ENCODE peak calls at places on chromosomes 1 and 21, in four cellular contexts. C is tibial nerve, P is IMR-90, B is caudate nucleus. L is an unnamed sample.

GRCh38 chr1:109762821-109763645 is 690 bp downstream of the EPS8L3 start:
- DNase-seq in C (no peak), P (peak), B (no peak), L (no peak)

GRCh38 chr1:119816407-119816806 is 5.1 kb upstream of the REG4 start:
- DNase-seq in C (no peak), P (peak), B (no peak), L (no peak)

GRCh38 chr1:1063945-1064831 is 9.9 kb downstream of the RNF223 start:
- DNase-seq in C (no peak), P (peak), B (no peak), L (peak)

GRCh38 chr1:7298749-7299151 is 472.3 kb upstream of the VAMP3 start:
- DNase-seq in C (no peak), P (peak), B (no peak), L (no peak)

GRCh38 chr1:163275222-163275621 is 46.5 kb upstream of the NUF2 start:
- DNase-seq in C (no peak), P (peak), B (no peak), L (no peak)

GRCh38 chr1:154611150-154611865 is 3.3 kb upstream of the ADAR start:
- DNase-seq in C (no peak), P (no peak), B (no peak), L (no peak)

GRCh38 chr1:211490821-211491415 is 1.0 kb downstream of the RD3 start:
- DNase-seq in C (no peak), P (no peak), B (no peak), L (no peak)

GRCh38 chr1:109539676-109540075 is at the start of gene GPR61:
- DNase-seq in C (no peak), P (no peak), B (peak), L (no peak)

GRCh38 chr1:171476829-171477228 is 8.5 kb upstream of the PRRC2C start:
- DNase-seq in C (no peak), P (no peak), B (no peak), L (no peak)

GRCh38 chr1:170893655-170894297 is 41.6 kb upstream of the MROH9 start:
- DNase-seq in C (no peak), P (no peak), B (no peak), L (no peak)

GRCh38 chr1:4684849-4685248 is 30.4 kb downstream of the AJAP1 start:
- DNase-seq in C (no peak), P (no peak), B (no peak), L (no peak)

GRCh38 chr21:44273046-44273445 is 11.3 kb upstream of the DNMT3L start:
- DNase-seq in C (no peak), P (no peak), B (no peak), L (no peak)

GRCh38 chr1:179866616-179867015 is 11.0 kb downstream of the TOR1AIP2 start:
- DNase-seq in C (no peak), P (no peak), B (no peak), L (no peak)

GRCh38 chr1:64877151-64877550 is 89.2 kb downstream of the JAK1 start:
- DNase-seq in C (no peak), P (no peak), B (no peak), L (peak)

GRCh38 chr1:941588-942383 is 17.3 kb downstream of the NOC2L start:
- DNase-seq in C (no peak), P (peak), B (no peak), L (no peak)

GRCh38 chr1:119791377-119791776 is 19.9 kb downstream of the REG4 start:
- DNase-seq in C (no peak), P (no peak), B (no peak), L (no peak)

GRCh38 chr1:24714859-24715520 is 30.3 kb upstream of the CLIC4 start:
- DNase-seq in C (peak), P (peak), B (peak), L (no peak)

GRCh38 chr1:209883341-209883971 is 54.6 kb upstream of the SYT14 start:
- DNase-seq in C (no peak), P (peak), B (no peak), L (no peak)

GRCh38 chr1:94259635-94260289 is 22.4 kb upstream of the ARHGAP29 start:
- DNase-seq in C (no peak), P (peak), B (no peak), L (no peak)

GRCh38 chr1:202135221-202135721 is 9.3 kb downstream of the ARL8A start:
- DNase-seq in C (no peak), P (peak), B (peak), L (no peak)

GRCh38 chr21:44639331-44639655 is 2.1 kb downstream of the KRTAP10-10 start:
- DNase-seq in C (no peak), P (no peak), B (no peak), L (no peak)

GRCh38 chr1:219038398-219038797 is 135.3 kb upstream of the LYPLAL1 start:
- DNase-seq in C (no peak), P (no peak), B (no peak), L (no peak)

GRCh38 chr1:115791816-115792215 is 23.3 kb upstream of the CASQ2 start:
- DNase-seq in C (no peak), P (no peak), B (no peak), L (no peak)

GRCh38 chr1:52296345-52296744 is 69.7 kb downstream of the CC2D1B start:
- DNase-seq in C (no peak), P (peak), B (no peak), L (no peak)

GRCh38 chr1:207214453-207214852 is 107.0 kb upstream of the CD55 start:
- DNase-seq in C (no peak), P (no peak), B (no peak), L (no peak)

GRCh38 chr1:207218512-207219352 is 102.7 kb upstream of the CD55 start:
- DNase-seq in C (no peak), P (no peak), B (no peak), L (no peak)

GRCh38 chr1:207219979-207220889 is 101.2 kb upstream of the CD55 start:
- DNase-seq in C (no peak), P (no peak), B (no peak), L (no peak)

GRCh38 chr1:207221934-207222351 is 99.5 kb upstream of the CD55 start:
- DNase-seq in C (no peak), P (peak), B (no peak), L (no peak)

GRCh38 chr1:207217778-207218511 is 103.5 kb upstream of the CD55 start:
- DNase-seq in C (no peak), P (no peak), B (no peak), L (no peak)
- H3K27ac ChIP-seq in C (no peak), P (no peak), B (no peak), L (no peak)

GRCh38 chr1:31954607-31955283 is 16.6 kb upstream of the PTP4A2 start:
- DNase-seq in C (peak), P (peak), B (no peak), L (no peak)

GRCh38 chr1:31957701-31958674 is 19.8 kb upstream of the PTP4A2 start:
- DNase-seq in C (no peak), P (no peak), B (no peak), L (no peak)

GRCh38 chr1:31952825-31953220 is 14.7 kb upstream of the PTP4A2 start:
- DNase-seq in C (no peak), P (no peak), B (no peak), L (no peak)

GRCh38 chr1:31959521-31959920 is 21.4 kb upstream of the PTP4A2 start:
- DNase-seq in C (no peak), P (no peak), B (no peak), L (no peak)

GRCh38 chr1:31955917-31956736 is 18.0 kb upstream of the PTP4A2 start:
- DNase-seq in C (peak), P (peak), B (no peak), L (peak)
- H3K27ac ChIP-seq in C (peak), P (peak), B (no peak), L (peak)

GRCh38 chr1:155652951-155653350 is 35.6 kb downstream of the YY1AP1 start:
- DNase-seq in C (no peak), P (no peak), B (no peak), L (no peak)

GRCh38 chr1:155649689-155650088 is 38.9 kb downstream of the YY1AP1 start:
- DNase-seq in C (no peak), P (no peak), B (no peak), L (no peak)

GRCh38 chr1:155650231-155650757 is 38.3 kb downstream of the YY1AP1 start:
- DNase-seq in C (no peak), P (no peak), B (no peak), L (no peak)

GRCh38 chr1:155648207-155649147 is 38.5 kb downstream of the MSTO1 start:
- DNase-seq in C (no peak), P (peak), B (no peak), L (no peak)

DNA sequence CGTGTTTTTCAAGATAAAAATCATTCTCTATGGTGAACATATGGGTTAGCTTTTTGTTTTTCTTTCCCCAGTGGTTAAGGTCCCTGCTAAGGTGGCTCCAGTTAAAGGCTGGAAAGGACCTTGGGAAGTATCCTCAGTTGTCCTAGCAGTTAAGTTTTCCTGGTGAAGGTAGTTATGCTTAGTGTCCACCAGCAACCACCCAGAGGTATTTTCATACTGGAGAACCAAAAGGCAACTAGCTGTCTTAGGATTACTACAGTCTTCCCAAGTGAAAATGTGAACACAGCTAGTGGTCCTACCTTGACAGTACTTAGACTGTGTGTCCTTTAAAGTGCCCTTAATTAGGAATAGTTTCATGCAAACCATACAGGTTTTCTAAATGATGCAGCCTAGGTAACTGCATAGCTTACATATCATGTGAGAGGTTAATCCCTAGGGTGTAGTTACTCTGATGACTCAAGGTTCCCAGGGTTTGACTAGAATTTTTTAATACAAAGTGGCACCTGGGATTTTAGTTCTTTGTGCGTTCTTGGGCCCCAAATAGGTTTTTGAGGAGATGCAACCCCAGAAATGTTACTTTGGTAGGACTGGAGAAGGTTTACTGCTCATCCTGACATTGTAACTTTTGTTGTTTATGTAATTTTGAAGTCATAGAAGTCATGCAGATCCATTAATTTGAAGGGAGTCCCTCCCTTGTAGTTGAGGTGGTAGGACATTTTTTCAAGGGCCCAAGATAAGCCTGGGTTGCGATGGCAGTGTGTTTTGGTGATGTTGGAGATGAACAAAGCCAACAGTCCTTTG is 36.5 kb downstream of the YY1AP1 start:
- DNase-seq in C (no peak), P (no peak), B (no peak), L (no peak)
- H3K27ac ChIP-seq in C (no peak), P (no peak), B (no peak), L (no peak)

GRCh38 chr1:151047591-151047924 is at the start of gene C1orf56:
- DNase-seq in C (peak), P (peak), B (peak), L (peak)

GRCh38 chr1:151050051-151050688 is 2.6 kb downstream of the C1orf56 start:
- DNase-seq in C (no peak), P (no peak), B (no peak), L (no peak)

GRCh38 chr1:151048645-151049032 is 1.1 kb downstream of the C1orf56 start:
- DNase-seq in C (no peak), P (no peak), B (no peak), L (no peak)

GRCh38 chr1:151049458-151049857 is 1.9 kb downstream of the C1orf56 start:
- DNase-seq in C (no peak), P (no peak), B (no peak), L (no peak)

DNA sequence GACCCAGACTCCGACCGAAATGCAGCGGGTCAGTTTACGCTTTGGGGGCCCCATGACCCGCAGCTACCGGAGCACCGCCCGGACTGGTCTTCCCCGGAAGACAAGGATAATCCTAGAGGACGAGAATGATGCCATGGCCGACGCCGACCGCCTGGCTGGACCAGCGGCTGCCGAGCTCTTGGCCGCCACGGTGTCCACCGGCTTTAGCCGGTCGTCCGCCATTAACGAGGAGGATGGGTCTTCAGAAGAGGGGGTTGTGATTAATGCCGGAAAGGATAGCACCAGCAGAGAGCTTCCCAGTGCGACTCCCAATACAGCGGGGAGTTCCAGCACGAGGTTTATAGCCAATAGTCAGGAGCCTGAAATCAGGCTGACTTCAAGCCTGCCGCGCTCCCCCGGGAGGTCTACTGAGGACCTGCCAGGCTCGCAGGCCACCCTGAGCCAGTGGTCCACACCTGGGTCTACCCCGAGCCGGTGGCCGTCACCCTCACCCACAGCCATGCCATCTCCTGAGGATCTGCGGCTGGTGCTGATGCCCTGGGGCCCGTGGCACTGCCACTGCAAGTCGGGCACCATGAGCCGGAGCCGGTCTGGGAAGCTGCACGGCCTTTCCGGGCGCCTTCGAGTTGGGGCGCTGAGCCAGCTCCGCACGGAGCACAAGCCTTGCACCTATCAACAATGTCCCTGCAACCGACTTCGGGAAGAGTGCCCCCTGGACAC is 534 bp downstream of the C1orf56 start:
- DNase-seq in C (peak), P (peak), B (peak), L (peak)
- H3K27ac ChIP-seq in C (peak), P (peak), B (peak), L (peak)

DNA sequence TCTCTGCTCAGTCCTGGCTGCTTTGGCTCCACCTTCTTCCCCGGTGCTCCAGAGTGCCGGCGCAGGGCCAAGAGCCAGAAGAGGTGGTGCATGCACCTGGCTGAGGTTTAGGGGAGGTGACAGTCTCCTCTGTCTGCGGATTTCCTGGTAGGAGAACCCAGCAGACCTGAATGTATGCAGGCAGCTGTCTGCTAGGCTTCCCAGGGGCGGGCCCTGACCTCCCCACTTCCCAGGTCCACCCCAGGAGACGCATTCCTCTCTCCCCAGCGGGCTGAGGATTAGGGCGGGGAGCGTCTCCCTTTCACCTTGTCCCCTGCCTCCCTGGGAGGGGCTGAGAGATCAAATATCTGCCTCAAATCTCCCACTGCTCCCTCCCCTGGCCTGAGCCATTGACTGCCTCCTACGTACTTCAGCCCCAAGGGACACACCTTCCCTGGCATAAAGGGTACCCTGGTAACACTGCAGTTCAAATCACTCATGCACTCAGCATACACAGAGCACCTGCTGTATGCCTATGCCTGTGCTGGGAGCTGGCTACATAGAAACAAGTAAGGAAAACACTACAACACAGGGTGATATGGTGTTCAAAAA is 27.5 kb downstream of the DMBX1 start:
- DNase-seq in C (no peak), P (no peak), B (no peak), L (no peak)
- H3K27ac ChIP-seq in C (no peak), P (no peak), B (no peak), L (no peak)

L was measured in CD4-positive, alpha-beta T cell.